ENCODE peak calls at places on chromosomes 4 and X, in five cellular contexts. One of them, this sample, is unnamed.

GRCh38 chrX:38275615-38276014 is 51.7 kb downstream of the RPGR start:
- DNase-seq in lower leg skin: no peak
- DNase-seq in GM12891: no peak
- DNase-seq in HCT116: peak; percentile 27
- DNase-seq in esophagus squamous epithelium: no peak
- DNase-seq in this sample: no peak

GRCh38 chr4:54234497-54235205 is 5.6 kb downstream of the PDGFRA start:
- DNase-seq in HCT116: no peak
- DNase-seq in lower leg skin: no peak
- DNase-seq in GM12891: no peak
- DNase-seq in esophagus squamous epithelium: no peak
- DNase-seq in this sample: no peak

GRCh38 chr4:52743444-52744019 is 7.7 kb downstream of the ERVMER34-1 start:
- DNase-seq in lower leg skin: no peak
- DNase-seq in esophagus squamous epithelium: no peak
- DNase-seq in HCT116: no peak
- DNase-seq in GM12891: no peak
- DNase-seq in this sample: no peak

GRCh38 chr4:86220137-86220536 is 139.7 kb downstream of the MAPK10 start:
- DNase-seq in HCT116: no peak
- DNase-seq in esophagus squamous epithelium: no peak
- DNase-seq in GM12891: no peak
- DNase-seq in lower leg skin: no peak
- DNase-seq in this sample: no peak

GRCh38 chr4:184100297-184100885 is 117.3 kb downstream of the ENPP6 start:
- DNase-seq in lower leg skin: no peak
- DNase-seq in HCT116: peak; percentile 10
- DNase-seq in GM12891: peak; percentile 74
- DNase-seq in esophagus squamous epithelium: no peak
- DNase-seq in this sample: no peak

GRCh38 chrX:131763674-131764073 is 219.8 kb downstream of the OR13H1 start:
- DNase-seq in esophagus squamous epithelium: peak; percentile 37
- DNase-seq in lower leg skin: no peak
- DNase-seq in GM12891: no peak
- DNase-seq in HCT116: no peak
- DNase-seq in this sample: no peak

GRCh38 chr4:142427456-142427855 is 418.6 kb downstream of the INPP4B start:
- DNase-seq in lower leg skin: no peak
- DNase-seq in esophagus squamous epithelium: no peak
- DNase-seq in HCT116: no peak
- DNase-seq in GM12891: no peak
- DNase-seq in this sample: no peak

GRCh38 chrX:111352424-111352823 is 59.6 kb downstream of the DCX start:
- DNase-seq in lower leg skin: peak; percentile 10
- DNase-seq in esophagus squamous epithelium: no peak
- DNase-seq in HCT116: no peak
- DNase-seq in GM12891: no peak
- DNase-seq in this sample: no peak

GRCh38 chr4:95304898-95305297 is 243.9 kb downstream of the UNC5C start:
- DNase-seq in HCT116: no peak
- DNase-seq in GM12891: no peak
- DNase-seq in lower leg skin: no peak
- DNase-seq in esophagus squamous epithelium: no peak
- DNase-seq in this sample: no peak

GRCh38 chrX:13380230-13380629 is 60.4 kb upstream of the ATXN3L start:
- DNase-seq in esophagus squamous epithelium: no peak
- DNase-seq in HCT116: no peak
- DNase-seq in lower leg skin: no peak
- DNase-seq in GM12891: no peak
- DNase-seq in this sample: peak; percentile 2

GRCh38 chr4:138242830-138243149 is 641 bp upstream of the SLC7A11 start:
- DNase-seq in HCT116: no peak
- DNase-seq in lower leg skin: no peak
- DNase-seq in GM12891: no peak
- DNase-seq in esophagus squamous epithelium: no peak
- DNase-seq in this sample: no peak

GRCh38 chr4:143215873-143216272 is 31.2 kb downstream of the USP38 start:
- DNase-seq in GM12891: no peak
- DNase-seq in esophagus squamous epithelium: no peak
- DNase-seq in lower leg skin: no peak
- DNase-seq in HCT116: no peak
- DNase-seq in this sample: no peak

GRCh38 chr4:185578284-185578683 is 43.0 kb upstream of the PDLIM3 start:
- DNase-seq in lower leg skin: no peak
- DNase-seq in GM12891: no peak
- DNase-seq in esophagus squamous epithelium: no peak
- DNase-seq in HCT116: no peak
- DNase-seq in this sample: no peak

GRCh38 chr4:85555210-85555609 is 80.3 kb downstream of the ARHGAP24 start:
- DNase-seq in esophagus squamous epithelium: no peak
- DNase-seq in HCT116: no peak
- DNase-seq in GM12891: no peak
- DNase-seq in lower leg skin: no peak
- DNase-seq in this sample: no peak

GRCh38 chr4:6969826-6970800 is 60.5 kb downstream of the TBC1D14 start:
- DNase-seq in lower leg skin: no peak
- DNase-seq in HCT116: no peak
- DNase-seq in esophagus squamous epithelium: no peak
- DNase-seq in GM12891: peak; percentile 50
- DNase-seq in this sample: no peak

GRCh38 chrX:78168065-78168464 is 28.6 kb upstream of the TAF9B start:
- DNase-seq in esophagus squamous epithelium: no peak
- DNase-seq in GM12891: no peak
- DNase-seq in HCT116: no peak
- DNase-seq in lower leg skin: no peak
- DNase-seq in this sample: no peak

GRCh38 chrX:69018416-69019072 is 146.7 kb downstream of the PJA1 start:
- DNase-seq in esophagus squamous epithelium: no peak
- DNase-seq in lower leg skin: no peak
- DNase-seq in HCT116: no peak
- DNase-seq in GM12891: no peak
- DNase-seq in this sample: no peak

GRCh38 chr4:118814901-118815300 is 21.0 kb downstream of the SEC24D start:
- DNase-seq in GM12891: no peak
- DNase-seq in esophagus squamous epithelium: no peak
- DNase-seq in HCT116: no peak
- DNase-seq in lower leg skin: no peak
- DNase-seq in this sample: no peak

GRCh38 chrX:68807818-68808217 is 21.0 kb upstream of the EFNB1 start:
- DNase-seq in HCT116: peak; percentile 18
- DNase-seq in lower leg skin: no peak
- DNase-seq in esophagus squamous epithelium: no peak
- DNase-seq in GM12891: no peak
- DNase-seq in this sample: no peak

GRCh38 chrX:131764224-131764623 is 220.3 kb downstream of the OR13H1 start:
- DNase-seq in lower leg skin: no peak
- DNase-seq in HCT116: no peak
- DNase-seq in esophagus squamous epithelium: no peak
- DNase-seq in GM12891: no peak
- DNase-seq in this sample: no peak

GRCh38 chr4:55159851-55160250 is 34.5 kb upstream of the KDR start:
- DNase-seq in lower leg skin: no peak
- DNase-seq in HCT116: no peak
- DNase-seq in GM12891: no peak
- DNase-seq in esophagus squamous epithelium: no peak
- DNase-seq in this sample: no peak

GRCh38 chrX:24982306-24982965 is 33.3 kb downstream of the ARX start:
- DNase-seq in HCT116: no peak
- DNase-seq in lower leg skin: no peak
- DNase-seq in GM12891: no peak
- DNase-seq in esophagus squamous epithelium: no peak
- DNase-seq in this sample: no peak

GRCh38 chr4:109912706-109913621 is at the start of gene EGF:
- DNase-seq in lower leg skin: no peak
- DNase-seq in HCT116: no peak
- DNase-seq in GM12891: no peak
- DNase-seq in esophagus squamous epithelium: no peak
- DNase-seq in this sample: peak; percentile 6

GRCh38 chrX:70427360-70427759 is 4.2 kb downstream of the GDPD2 start:
- DNase-seq in esophagus squamous epithelium: no peak
- DNase-seq in lower leg skin: no peak
- DNase-seq in HCT116: no peak
- DNase-seq in GM12891: no peak
- DNase-seq in this sample: no peak

GRCh38 chr4:120005091-120005490 is 61.6 kb downstream of the MAD2L1 start:
- DNase-seq in HCT116: no peak
- DNase-seq in esophagus squamous epithelium: no peak
- DNase-seq in lower leg skin: no peak
- DNase-seq in GM12891: no peak
- DNase-seq in this sample: no peak

GRCh38 chrX:42920752-42921151 is 142.8 kb upstream of the PPP1R2C start:
- DNase-seq in GM12891: no peak
- DNase-seq in HCT116: no peak
- DNase-seq in esophagus squamous epithelium: no peak
- DNase-seq in lower leg skin: no peak
- DNase-seq in this sample: no peak

GRCh38 chr4:112144546-112145325 is 518 bp upstream of the FAM241A start:
- DNase-seq in lower leg skin: no peak
- DNase-seq in GM12891: no peak
- DNase-seq in esophagus squamous epithelium: no peak
- DNase-seq in HCT116: no peak
- DNase-seq in this sample: no peak

GRCh38 chrX:10534611-10535010 is 85.8 kb downstream of the MID1 start:
- DNase-seq in lower leg skin: no peak
- DNase-seq in HCT116: no peak
- DNase-seq in esophagus squamous epithelium: no peak
- DNase-seq in GM12891: no peak
- DNase-seq in this sample: no peak

GRCh38 chr4:100023800-100024199 is 73.7 kb upstream of the H2AZ1 start:
- DNase-seq in esophagus squamous epithelium: no peak
- DNase-seq in GM12891: no peak
- DNase-seq in lower leg skin: no peak
- DNase-seq in HCT116: no peak
- DNase-seq in this sample: no peak

GRCh38 chr4:5238106-5238505 is 186.8 kb downstream of the STK32B start:
- DNase-seq in esophagus squamous epithelium: no peak
- DNase-seq in lower leg skin: no peak
- DNase-seq in HCT116: no peak
- DNase-seq in GM12891: no peak
- DNase-seq in this sample: no peak

GRCh38 chr4:118224239-118224829 is 128.5 kb downstream of the PRSS12 start:
- DNase-seq in HCT116: peak; percentile 67
- DNase-seq in lower leg skin: no peak
- DNase-seq in esophagus squamous epithelium: no peak
- DNase-seq in GM12891: peak; percentile 1
- DNase-seq in this sample: no peak

GRCh38 chr4:2259036-2259540 is 2.8 kb downstream of the MXD4 start:
- DNase-seq in HCT116: no peak
- DNase-seq in lower leg skin: no peak
- DNase-seq in esophagus squamous epithelium: no peak
- DNase-seq in GM12891: no peak
- DNase-seq in this sample: no peak

GRCh38 chrX:154412468-154412867 is 1.1 kb downstream of the TAFAZZIN start:
- DNase-seq in lower leg skin: no peak
- DNase-seq in HCT116: no peak
- DNase-seq in esophagus squamous epithelium: no peak
- DNase-seq in GM12891: no peak
- DNase-seq in this sample: no peak

GRCh38 chr4:142940614-142941013 is 94.5 kb upstream of the INPP4B start:
- DNase-seq in HCT116: no peak
- DNase-seq in lower leg skin: no peak
- DNase-seq in GM12891: no peak
- DNase-seq in esophagus squamous epithelium: no peak
- DNase-seq in this sample: no peak

GRCh38 chr4:81650871-81651270 is 179.2 kb upstream of the RASGEF1B start:
- DNase-seq in GM12891: no peak
- DNase-seq in esophagus squamous epithelium: no peak
- DNase-seq in lower leg skin: no peak
- DNase-seq in HCT116: no peak
- DNase-seq in this sample: no peak

GRCh38 chr4:128056396-128056795 is 4.7 kb upstream of the LARP1B start:
- DNase-seq in lower leg skin: no peak
- DNase-seq in GM12891: no peak
- DNase-seq in HCT116: no peak
- DNase-seq in esophagus squamous epithelium: no peak
- DNase-seq in this sample: no peak

GRCh38 chr4:117085185-117085701 is at the start of gene TRAM1L1:
- DNase-seq in HCT116: no peak
- DNase-seq in GM12891: peak; percentile 40
- DNase-seq in esophagus squamous epithelium: no peak
- DNase-seq in lower leg skin: no peak
- DNase-seq in this sample: no peak
- TF ChIP-seq POLR2A in HCT116: no peak
- TF ChIP-seq POLR2A in GM12891: no peak
- TF ChIP-seq POLR2A in esophagus squamous epithelium: no peak
- TF ChIP-seq POLR2A in lower leg skin: no peak
- TF ChIP-seq POLR2A in this sample: no peak

GRCh38 chrX:45806410-45807121 is 605.9 kb upstream of the DIPK2B start:
- DNase-seq in lower leg skin: no peak
- DNase-seq in HCT116: no peak
- DNase-seq in esophagus squamous epithelium: no peak
- DNase-seq in GM12891: peak; percentile 6
- DNase-seq in this sample: no peak

GRCh38 chrX:45801554-45801953 is 600.9 kb upstream of the DIPK2B start:
- DNase-seq in lower leg skin: no peak
- DNase-seq in GM12891: no peak
- DNase-seq in HCT116: no peak
- DNase-seq in esophagus squamous epithelium: no peak
- DNase-seq in this sample: no peak

GRCh38 chrX:45807572-45808425 is 607.1 kb upstream of the DIPK2B start:
- DNase-seq in esophagus squamous epithelium: no peak
- DNase-seq in GM12891: no peak
- DNase-seq in HCT116: no peak
- DNase-seq in lower leg skin: no peak
- DNase-seq in this sample: no peak

GRCh38 chrX:45799576-45799975 is 598.9 kb upstream of the DIPK2B start:
- DNase-seq in GM12891: no peak
- DNase-seq in HCT116: no peak
- DNase-seq in esophagus squamous epithelium: no peak
- DNase-seq in lower leg skin: no peak
- DNase-seq in this sample: no peak

GRCh38 chrX:45803383-45803921 is 602.8 kb upstream of the DIPK2B start:
- DNase-seq in esophagus squamous epithelium: no peak
- DNase-seq in HCT116: peak; percentile 73
- DNase-seq in lower leg skin: no peak
- DNase-seq in GM12891: no peak
- DNase-seq in this sample: no peak
- TF ChIP-seq POLR2A in esophagus squamous epithelium: no peak
- TF ChIP-seq POLR2A in HCT116: no peak
- TF ChIP-seq POLR2A in lower leg skin: no peak
- TF ChIP-seq POLR2A in GM12891: no peak
- TF ChIP-seq POLR2A in this sample: no peak

GRCh38 chrX:26788402-26788998 is 572.5 kb downstream of the MAGEB5 start:
- DNase-seq in esophagus squamous epithelium: no peak
- DNase-seq in GM12891: no peak
- DNase-seq in HCT116: no peak
- DNase-seq in lower leg skin: no peak
- DNase-seq in this sample: no peak
- TF ChIP-seq POLR2A in esophagus squamous epithelium: no peak
- TF ChIP-seq POLR2A in GM12891: no peak
- TF ChIP-seq POLR2A in HCT116: no peak
- TF ChIP-seq POLR2A in lower leg skin: no peak
- TF ChIP-seq POLR2A in this sample: no peak

GRCh38 chrX:67503453-67503852 is 40.4 kb upstream of the AR start:
- DNase-seq in HCT116: no peak
- DNase-seq in lower leg skin: no peak
- DNase-seq in GM12891: no peak
- DNase-seq in esophagus squamous epithelium: no peak
- DNase-seq in this sample: no peak
- TF ChIP-seq POLR2A in HCT116: no peak
- TF ChIP-seq POLR2A in lower leg skin: no peak
- TF ChIP-seq POLR2A in GM12891: no peak
- TF ChIP-seq POLR2A in esophagus squamous epithelium: no peak
- TF ChIP-seq POLR2A in this sample: no peak

GRCh38 chrX:53440631-53441517 is 6.7 kb upstream of the HSD17B10 start:
- DNase-seq in GM12891: no peak
- DNase-seq in HCT116: no peak
- DNase-seq in esophagus squamous epithelium: peak; percentile 6
- DNase-seq in lower leg skin: peak; percentile 73
- DNase-seq in this sample: peak; percentile 7
- TF ChIP-seq POLR2A in GM12891: no peak
- TF ChIP-seq POLR2A in HCT116: no peak
- TF ChIP-seq POLR2A in esophagus squamous epithelium: peak; percentile 33
- TF ChIP-seq POLR2A in lower leg skin: no peak
- TF ChIP-seq POLR2A in this sample: no peak

This sample was measured in H54.